ENCODE peak calls at places on chromosomes 11 and 22, in eight cellular contexts. A, W, T, P, Z, I, O and E are unnamed samples.

GRCh38 chr11:114075891-114076441 is 16.5 kb downstream of the ZBTB16 start:
- DNase-seq in A (peak), W (peak), T (no peak), P (no peak), Z (no peak), I (no peak), O (no peak), E (no peak)

GRCh38 chr11:115234794-115235193 is 269.4 kb downstream of the CADM1 start:
- DNase-seq in A (no peak), W (no peak), T (no peak), P (no peak), Z (no peak), I (no peak), O (no peak), E (no peak)

GRCh38 chr11:126393143-126393542 is 37.7 kb downstream of the ST3GAL4 start:
- DNase-seq in A (no peak), W (peak), T (no peak), P (no peak), Z (no peak), I (no peak), O (no peak), E (no peak)

GRCh38 chr11:67433536-67434394 is 3.7 kb downstream of the PTPRCAP start:
- DNase-seq in A (no peak), W (no peak), T (peak), P (no peak), Z (no peak), I (no peak), O (no peak), E (no peak)

GRCh38 chr11:16280256-16280682 is 76.1 kb downstream of the SOX6 start:
- DNase-seq in A (peak), W (no peak), T (peak), P (peak), Z (peak), I (no peak), O (no peak), E (no peak)

GRCh38 chr11:62721994-62722393 is 5.3 kb downstream of the HNRNPUL2 start:
- DNase-seq in A (no peak), W (no peak), T (no peak), P (no peak), Z (no peak), I (no peak), O (no peak), E (no peak)

GRCh38 chr22:26168934-26169311 is 339 bp upstream of the SEZ6L start:
- DNase-seq in A (no peak), W (no peak), T (no peak), P (no peak), Z (no peak), I (no peak), O (no peak), E (no peak)

GRCh38 chr22:39530692-39531331 is 1.7 kb downstream of the RPS19BP1 start:
- DNase-seq in A (peak), W (no peak), T (peak), P (no peak), Z (no peak), I (no peak), O (no peak), E (no peak)

GRCh38 chr11:85628771-85629341 is 463 bp downstream of the TMEM126B start:
- DNase-seq in A (no peak), W (no peak), T (peak), P (no peak), Z (no peak), I (no peak), O (no peak), E (no peak)

GRCh38 chr11:74014880-74015279 is 6.0 kb upstream of the UCP3 start:
- DNase-seq in A (no peak), W (no peak), T (no peak), P (no peak), Z (no peak), I (no peak), O (no peak), E (no peak)

GRCh38 chr11:110473666-110474065 is 43.9 kb downstream of the FDX1 start:
- DNase-seq in A (peak), W (no peak), T (no peak), P (no peak), Z (no peak), I (no peak), O (no peak), E (no peak)

GRCh38 chr11:61477734-61478148 is 30.8 kb upstream of the LRRC10B start:
- DNase-seq in A (peak), W (peak), T (peak), P (no peak), Z (peak), I (no peak), O (peak), E (no peak)

GRCh38 chr11:125465254-125465653 is 30.8 kb downstream of the FEZ1 start:
- DNase-seq in A (no peak), W (no peak), T (no peak), P (no peak), Z (no peak), I (no peak), O (no peak), E (no peak)

GRCh38 chr11:63767415-63768231 is 952 bp downstream of the ZFTA start:
- DNase-seq in A (peak), W (peak), T (peak), P (peak), Z (no peak), I (no peak), O (peak), E (peak)

GRCh38 chr11:63768232-63769043 is at the start of gene ZFTA:
- DNase-seq in A (peak), W (peak), T (peak), P (no peak), Z (peak), I (no peak), O (peak), E (no peak)

GRCh38 chr11:63764712-63765631 is 3.6 kb downstream of the ZFTA start:
- DNase-seq in A (peak), W (peak), T (no peak), P (no peak), Z (no peak), I (no peak), O (no peak), E (no peak)

GRCh38 chr11:63765688-63766241 is 2.8 kb downstream of the ZFTA start:
- DNase-seq in A (no peak), W (no peak), T (no peak), P (no peak), Z (no peak), I (no peak), O (no peak), E (peak)

GRCh38 chr11:63766501-63767270 is 1.9 kb downstream of the ZFTA start:
- DNase-seq in A (no peak), W (no peak), T (no peak), P (no peak), Z (no peak), I (no peak), O (no peak), E (no peak)
- H3K4me3 ChIP-seq in A (peak), W (no peak), T (no peak), P (peak), Z (peak), I (peak), O (no peak), E (peak)

GRCh38 chr11:12280199-12280837 is 97.1 kb upstream of the PARVA start:
- DNase-seq in A (no peak), W (no peak), T (no peak), P (no peak), Z (peak), I (no peak), O (no peak), E (peak)
- H3K4me3 ChIP-seq in A (no peak), W (no peak), T (no peak), P (no peak), Z (no peak), I (no peak), O (no peak), E (no peak)

GRCh38 chr11:9759519-9760179 is 95.8 kb downstream of the SWAP70 start:
- DNase-seq in A (peak), W (peak), T (peak), P (peak), Z (peak), I (peak), O (peak), E (peak)
- H3K4me3 ChIP-seq in A (no peak), W (no peak), T (peak), P (peak), Z (no peak), I (peak), O (no peak), E (peak)

GRCh38 chr11:20367313-20367948 is 3.9 kb downstream of the HTATIP2 start:
- DNase-seq in A (peak), W (peak), T (no peak), P (peak), Z (peak), I (no peak), O (peak), E (no peak)
- H3K4me3 ChIP-seq in A (peak), W (no peak), T (no peak), P (no peak), Z (no peak), I (no peak), O (no peak), E (no peak)

GRCh38 chr11:120501440-120501839 is 10.1 kb upstream of the GRIK4 start:
- DNase-seq in A (no peak), W (no peak), T (no peak), P (no peak), Z (no peak), I (no peak), O (no peak), E (no peak)

GRCh38 chr11:120501976-120502755 is 9.4 kb upstream of the GRIK4 start:
- DNase-seq in A (no peak), W (no peak), T (no peak), P (no peak), Z (no peak), I (no peak), O (no peak), E (no peak)

GRCh38 chr11:120499859-120500258 is 11.7 kb upstream of the GRIK4 start:
- DNase-seq in A (no peak), W (no peak), T (no peak), P (no peak), Z (no peak), I (no peak), O (no peak), E (no peak)

GRCh38 chr11:120500414-120500936 is 11.1 kb upstream of the GRIK4 start:
- DNase-seq in A (peak), W (no peak), T (no peak), P (no peak), Z (no peak), I (no peak), O (no peak), E (no peak)

DNA sequence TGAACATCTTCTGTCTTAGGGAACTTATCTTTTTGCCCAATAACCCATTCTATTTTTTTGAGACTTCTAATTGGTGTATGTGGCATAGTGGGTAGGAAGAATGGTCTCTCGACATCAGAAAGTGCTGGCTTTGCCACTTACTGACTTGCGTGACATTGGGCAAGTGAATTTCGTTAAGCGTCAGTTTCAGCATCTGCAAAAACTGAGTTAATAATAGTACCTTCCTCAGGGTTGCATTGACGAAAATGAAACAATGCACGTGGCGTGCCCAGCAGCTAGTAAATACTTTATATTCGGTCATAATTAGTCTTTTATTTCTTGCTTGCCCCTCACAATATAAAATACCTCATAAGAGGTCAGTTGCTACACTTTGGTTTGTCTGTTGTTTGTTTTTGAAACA is 12.5 kb upstream of the GRIK4 start:
- DNase-seq in A (no peak), W (no peak), T (no peak), P (no peak), Z (no peak), I (no peak), O (no peak), E (no peak)
- H3K4me3 ChIP-seq in A (no peak), W (no peak), T (no peak), P (no peak), Z (no peak), I (no peak), O (no peak), E (no peak)

GRCh38 chr11:129861702-129862107 is 33.7 kb downstream of the NFRKB start:
- DNase-seq in A (peak), W (peak), T (no peak), P (peak), Z (peak), I (peak), O (no peak), E (no peak)
- H3K4me3 ChIP-seq in A (no peak), W (no peak), T (no peak), P (no peak), Z (no peak), I (no peak), O (no peak), E (no peak)

DNA sequence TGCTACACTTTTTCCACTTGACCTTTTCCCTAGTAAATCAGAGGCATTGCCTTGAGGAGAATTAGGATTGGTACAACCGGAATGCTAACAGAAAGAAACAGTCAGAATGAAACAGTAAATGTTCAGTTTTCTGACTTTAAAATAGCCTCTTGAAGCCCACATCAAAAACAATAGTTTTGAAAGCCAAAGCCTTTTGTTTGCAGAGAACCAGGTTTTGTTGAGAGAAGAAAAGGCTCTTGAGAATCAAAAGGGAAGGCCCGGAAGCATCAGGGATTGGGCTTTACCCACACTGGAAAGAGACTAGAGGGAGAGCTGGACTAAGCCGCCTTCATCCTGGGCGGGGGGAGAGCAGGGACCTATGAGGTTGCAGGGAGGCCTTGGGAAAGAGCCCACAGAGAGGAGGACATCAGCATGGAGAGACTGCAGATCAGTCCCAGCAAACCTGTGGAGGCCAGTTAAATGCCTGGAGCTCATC is 12.4 kb downstream of the ADM start:
- DNase-seq in A (peak), W (no peak), T (peak), P (no peak), Z (no peak), I (no peak), O (no peak), E (no peak)
- H3K4me3 ChIP-seq in A (no peak), W (no peak), T (peak), P (no peak), Z (no peak), I (no peak), O (no peak), E (no peak)

GRCh38 chr22:46269564-46269963 is 1.8 kb downstream of the TTC38 start:
- DNase-seq in A (no peak), W (no peak), T (no peak), P (no peak), Z (peak), I (no peak), O (no peak), E (peak)
- H3K4me3 ChIP-seq in A (peak), W (no peak), T (no peak), P (no peak), Z (no peak), I (peak), O (no peak), E (no peak)